ENCODE peak calls at places on chromosome 11, in seven cellular contexts. Y, A, F, B, M, X and Z are unnamed samples. For H3K4me1, the result is how much of the 10 kb centered on the place peaks cover.

GRCh38 chr11:62856333-62856910 is 17.0 kb upstream of the WDR74 start:
- DNase-seq in Y (no peak), A (no peak), F (no peak), B (no peak), M (no peak), X (no peak), Z (no peak)

GRCh38 chr11:100632970-100633452 is 54.1 kb upstream of the ARHGAP42 start:
- DNase-seq in Y (no peak), A (no peak), F (peak), B (no peak), M (peak), X (peak), Z (peak)

GRCh38 chr11:74566386-74566960 is 25.9 kb upstream of the POLD3 start:
- DNase-seq in Y (no peak), A (no peak), F (no peak), B (no peak), M (no peak), X (no peak), Z (no peak)

GRCh38 chr11:134047586-134047999 is 21.3 kb upstream of the JAM3 start:
- DNase-seq in Y (no peak), A (no peak), F (peak), B (no peak), M (peak), X (no peak), Z (peak)

GRCh38 chr11:60914620-60915249 is 777 bp downstream of the TMEM109 start:
- DNase-seq in Y (no peak), A (peak), F (peak), B (no peak), M (peak), X (no peak), Z (no peak)

GRCh38 chr11:131595812-131596211 is 225.4 kb downstream of the NTM start:
- DNase-seq in Y (no peak), A (no peak), F (no peak), B (no peak), M (no peak), X (no peak), Z (no peak)

GRCh38 chr11:45337583-45338360 is 51.6 kb upstream of the SYT13 start:
- DNase-seq in Y (no peak), A (no peak), F (no peak), B (no peak), M (no peak), X (no peak), Z (no peak)

GRCh38 chr11:74673956-74674355 is 57.3 kb downstream of the CHRDL2 start:
- DNase-seq in Y (no peak), A (no peak), F (no peak), B (no peak), M (no peak), X (peak), Z (no peak)

GRCh38 chr11:27972432-27973170 is 135.4 kb downstream of the KIF18A start:
- DNase-seq in Y (no peak), A (no peak), F (no peak), B (no peak), M (no peak), X (no peak), Z (no peak)

GRCh38 chr11:71060358-71060757 is 192.0 kb downstream of the SHANK2 start:
- DNase-seq in Y (no peak), A (no peak), F (no peak), B (no peak), M (no peak), X (no peak), Z (no peak)

GRCh38 chr11:128949791-128950454 is 7.3 kb upstream of the TP53AIP1 start:
- DNase-seq in Y (no peak), A (no peak), F (no peak), B (no peak), M (no peak), X (no peak), Z (no peak)

GRCh38 chr11:109706940-109707339 is 284.9 kb downstream of the C11orf87 start:
- DNase-seq in Y (no peak), A (no peak), F (no peak), B (no peak), M (no peak), X (no peak), Z (no peak)

GRCh38 chr11:56093008-56093407 is at the start of gene OR8I2:
- DNase-seq in Y (no peak), A (no peak), F (no peak), B (no peak), M (no peak), X (no peak), Z (no peak)

GRCh38 chr11:19725379-19726079 is 12.9 kb downstream of the NAV2 start:
- DNase-seq in Y (no peak), A (no peak), F (no peak), B (no peak), M (no peak), X (no peak), Z (peak)

GRCh38 chr11:17744151-17744940 is 9.8 kb downstream of the KCNC1 start:
- DNase-seq in Y (no peak), A (no peak), F (no peak), B (no peak), M (peak), X (peak), Z (peak)

GRCh38 chr11:44071157-44071556 is 5.1 kb downstream of the ACCS start:
- DNase-seq in Y (no peak), A (no peak), F (no peak), B (no peak), M (no peak), X (no peak), Z (no peak)

GRCh38 chr11:44805596-44805995 is 78.8 kb downstream of the TSPAN18 start:
- DNase-seq in Y (no peak), A (no peak), F (no peak), B (no peak), M (peak), X (no peak), Z (no peak)

GRCh38 chr11:45988922-45989321 is 66.5 kb downstream of the LARGE2 start:
- DNase-seq in Y (no peak), A (no peak), F (no peak), B (no peak), M (no peak), X (no peak), Z (no peak)

GRCh38 chr11:69508974-69509373 is 27.5 kb downstream of the LINC01488 start:
- DNase-seq in Y (no peak), A (no peak), F (no peak), B (no peak), M (no peak), X (no peak), Z (no peak)

GRCh38 chr11:95925011-95925410 is 1.1 kb upstream of the MTMR2 start:
- DNase-seq in Y (peak), A (peak), F (no peak), B (no peak), M (peak), X (no peak), Z (no peak)

GRCh38 chr11:100639140-100639539 is 47.9 kb upstream of the ARHGAP42 start:
- DNase-seq in Y (no peak), A (no peak), F (no peak), B (no peak), M (peak), X (no peak), Z (no peak)

GRCh38 chr11:67648140-67648795 is 2.3 kb downstream of the ACY3 start:
- DNase-seq in Y (peak), A (peak), F (no peak), B (no peak), M (no peak), X (no peak), Z (peak)

GRCh38 chr11:119686483-119686882 is 42.5 kb downstream of the NECTIN1 start:
- DNase-seq in Y (no peak), A (no peak), F (no peak), B (no peak), M (no peak), X (no peak), Z (no peak)

GRCh38 chr11:69401715-69402114 is 79.7 kb upstream of the LINC01488 start:
- DNase-seq in Y (no peak), A (no peak), F (no peak), B (no peak), M (no peak), X (no peak), Z (no peak)

GRCh38 chr11:122690292-122690691 is 34.8 kb downstream of the UBASH3B start:
- DNase-seq in Y (no peak), A (no peak), F (no peak), B (no peak), M (no peak), X (no peak), Z (no peak)
- H3K27ac ChIP-seq in Y (no peak), A (no peak), F (peak), B (no peak), M (peak), X (peak), Z (no peak)

GRCh38 chr11:104159356-104159755 is 4.6 kb downstream of the PDGFD start:
- DNase-seq in Y (no peak), A (no peak), F (no peak), B (no peak), M (peak), X (no peak), Z (no peak)

GRCh38 chr11:104165014-104165413 is 1.1 kb upstream of the PDGFD start:
- DNase-seq in Y (no peak), A (no peak), F (no peak), B (no peak), M (no peak), X (no peak), Z (no peak)

GRCh38 chr11:104161751-104162450 is 2.0 kb downstream of the PDGFD start:
- DNase-seq in Y (no peak), A (no peak), F (no peak), B (no peak), M (peak), X (no peak), Z (no peak)

GRCh38 chr11:104163100-104164027 is 583 bp downstream of the PDGFD start:
- DNase-seq in Y (no peak), A (peak), F (peak), B (no peak), M (peak), X (peak), Z (no peak)

DNA sequence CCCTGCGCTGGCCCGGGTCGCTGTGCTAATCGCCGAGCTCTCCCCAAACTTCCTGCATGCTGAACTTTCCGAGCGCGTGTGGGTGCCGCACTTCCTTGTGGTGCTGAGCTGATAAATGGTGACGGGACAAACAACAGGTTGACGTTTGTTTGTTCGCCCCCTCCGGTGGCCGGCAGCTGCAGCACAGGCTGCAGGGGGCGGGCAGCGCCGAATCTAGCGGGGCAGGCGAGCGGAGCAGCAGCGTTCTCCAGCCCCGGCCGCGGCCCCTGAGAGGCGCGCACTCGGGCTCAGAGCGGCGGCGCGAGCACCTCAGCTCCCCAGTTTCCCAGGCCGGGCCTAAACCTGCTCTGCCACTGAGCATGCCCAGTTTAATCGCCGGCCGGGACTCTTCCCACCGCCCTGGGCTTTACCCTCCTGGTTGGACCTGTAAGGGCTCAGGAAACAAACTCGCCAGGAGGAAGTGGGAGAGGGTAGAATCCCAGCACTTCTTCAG is at the start of gene PDGFD:
- DNase-seq in Y (no peak), A (peak), F (peak), B (no peak), M (peak), X (peak), Z (peak)
- TF ChIP-seq POLR2A in Y (no peak), A (peak), F (no peak), B (no peak), M (no peak), X (no peak), Z (no peak)

GRCh38 chr11:3158821-3159220 is 6.3 kb downstream of the OSBPL5 start:
- DNase-seq in Y (no peak), A (no peak), F (no peak), B (no peak), M (no peak), X (no peak), Z (no peak)
- H3K4me1 ChIP-seq in Y (half or more), A (under half), F (under half), B (under half), M (half or more), X (under half), Z (under half)

GRCh38 chr11:7486731-7487130 is 1.4 kb downstream of the OLFML1 start:
- DNase-seq in Y (no peak), A (no peak), F (peak), B (no peak), M (no peak), X (no peak), Z (no peak)
- H3K27ac ChIP-seq in Y (no peak), A (no peak), F (peak), B (no peak), M (no peak), X (no peak), Z (no peak)

GRCh38 chr11:12089473-12089872 is 20.9 kb upstream of the MICAL2 start:
- DNase-seq in Y (no peak), A (no peak), F (no peak), B (no peak), M (peak), X (no peak), Z (no peak)
- TF ChIP-seq POLR2A in Y (no peak), A (no peak), F (no peak), B (no peak), M (no peak), X (no peak), Z (no peak)